ENCODE peak calls at places on chromosomes 2 and 18, in nine cellular contexts. G is activated CD8-positive, alpha-beta T cell treated with anti-CD3 and anti-CD28 coated beads for 36 hours; M is neural progenitor cell; S is fibroblast of villous mesenchyme; W is neural crest cell; F is progenitor cell of endocrine pancreas; X is astrocyte of the spinal cord; Q is CD4-positive, alpha-beta T cell; L is AG09309. N is an unnamed sample.

GRCh38 chr2:151111599-151112278 is 149.9 kb downstream of the RBM43 start:
- DNase-seq in G (no peak), M (no peak), S (peak; percentile 62), W (no peak), F (no peak), X (peak; percentile 83), Q (no peak), L (peak; percentile 27), N (no peak)

GRCh38 chr2:234137400-234138014 is 87.0 kb downstream of the SPP2 start:
- DNase-seq in G (no peak), M (no peak), S (peak; percentile 6), W (no peak), F (no peak), X (peak; percentile 85), Q (no peak), L (peak; percentile 14), N (no peak)

GRCh38 chr2:184677171-184677570 is 78.8 kb downstream of the ZNF804A start:
- DNase-seq in G (no peak), M (no peak), S (no peak), W (no peak), F (no peak), X (no peak), Q (no peak), L (no peak), N (no peak)

GRCh38 chr2:187900023-187900422 is 345.8 kb upstream of the TFPI start:
- DNase-seq in G (no peak), M (no peak), S (no peak), W (no peak), F (no peak), X (peak; percentile 24), Q (no peak), L (no peak), N (no peak)

GRCh38 chr18:57776767-57777166 is 26.3 kb downstream of the ATP8B1 start:
- DNase-seq in G (no peak), M (no peak), S (peak; percentile 99), W (no peak), F (no peak), X (no peak), Q (no peak), L (no peak), N (no peak)

GRCh38 chr2:217902281-217903141 is 100.3 kb downstream of the TNS1 start:
- DNase-seq in G (peak; percentile 54), M (no peak), S (peak; percentile 82), W (no peak), F (no peak), X (peak; percentile 47), Q (no peak), L (no peak), N (no peak)

GRCh38 chr2:40315684-40316083 is 136.2 kb downstream of the SLC8A1 start:
- DNase-seq in G (no peak), M (no peak), S (peak; percentile 15), W (no peak), F (no peak), X (peak; percentile 71), Q (no peak), L (no peak), N (no peak)

GRCh38 chr2:8710951-8711350 is 29.1 kb downstream of the ID2 start:
- DNase-seq in G (no peak), M (no peak), S (no peak), W (no peak), F (no peak), X (no peak), Q (no peak), L (no peak), N (no peak)

GRCh38 chr2:54724150-54724559 is 693 bp downstream of the EML6 start:
- DNase-seq in G (no peak), M (no peak), S (peak; percentile 18), W (no peak), F (no peak), X (peak; percentile 19), Q (no peak), L (no peak), N (peak; percentile 45)

GRCh38 chr2:54722641-54723299 is 692 bp upstream of the EML6 start:
- DNase-seq in G (peak; percentile 11), M (no peak), S (peak; percentile 77), W (no peak), F (no peak), X (peak; percentile 17), Q (no peak), L (peak; percentile 41), N (no peak)

GRCh38 chr2:54725343-54726099 is 2.1 kb downstream of the EML6 start:
- DNase-seq in G (no peak), M (peak; percentile 27), S (no peak), W (no peak), F (no peak), X (no peak), Q (no peak), L (no peak), N (no peak)

GRCh38 chr2:54724560-54725342 is 1.3 kb downstream of the EML6 start:
- DNase-seq in G (peak; percentile 45), M (peak; percentile 80), S (peak; percentile 4), W (peak; percentile 31), F (peak; percentile 45), X (no peak), Q (no peak), L (no peak), N (peak; percentile 66)

DNA sequence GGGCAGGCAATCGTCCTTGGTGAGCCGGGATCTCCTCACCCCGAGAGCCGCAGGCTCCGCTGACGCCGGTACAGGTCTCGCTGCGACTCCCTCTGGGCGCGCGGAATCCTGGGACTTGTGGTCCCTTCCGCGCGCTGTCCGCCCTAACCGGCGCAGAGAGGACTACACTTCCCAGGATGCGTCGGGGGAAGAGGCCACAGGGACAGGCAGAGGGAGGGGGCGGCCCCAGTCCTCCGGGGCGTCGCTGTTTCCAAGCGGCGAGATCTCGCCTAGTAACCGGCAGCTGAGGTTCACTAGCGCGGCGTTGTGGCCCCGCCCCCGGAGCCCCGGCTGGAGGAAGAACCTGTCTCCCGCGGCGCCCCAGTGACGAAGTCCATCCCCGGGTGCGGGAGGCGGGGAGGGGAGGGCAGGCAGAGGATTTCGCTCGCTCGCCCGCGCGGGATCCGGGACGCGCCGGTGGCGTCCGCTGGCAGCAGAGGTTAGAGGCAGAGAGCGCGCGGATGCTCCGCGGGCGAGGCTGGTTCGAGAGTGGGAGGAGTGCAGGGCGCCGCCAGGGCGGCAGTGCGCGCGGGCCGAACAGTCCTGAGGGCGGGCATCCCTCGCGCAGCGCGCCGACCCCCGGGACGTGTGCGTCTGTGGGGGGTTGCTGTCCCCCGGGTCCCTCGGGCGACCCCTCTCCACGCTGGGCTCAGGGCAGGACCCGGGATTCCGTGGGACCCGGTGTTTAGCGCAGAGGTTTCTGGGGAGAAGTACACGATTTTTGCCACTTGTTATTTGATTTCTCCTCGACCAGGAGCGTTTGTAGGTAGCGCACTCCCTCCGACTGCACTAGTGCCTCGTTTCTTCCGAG is at the start of gene EML6:
- DNase-seq in G (peak; percentile 99), M (peak; percentile 99), S (peak; percentile 98), W (peak; percentile 93), F (peak; percentile 94), X (peak; percentile 99), Q (peak; percentile 97), L (peak; percentile 88), N (peak; percentile 99)
- TF ChIP-seq CTCF in G (peak; percentile 28), M (peak; percentile 42), S (peak; percentile 32), W (peak; percentile 53), F (peak; percentile 45), X (peak; percentile 18), Q (peak; percentile 21), L (peak; percentile 23), N (no peak)

DNA sequence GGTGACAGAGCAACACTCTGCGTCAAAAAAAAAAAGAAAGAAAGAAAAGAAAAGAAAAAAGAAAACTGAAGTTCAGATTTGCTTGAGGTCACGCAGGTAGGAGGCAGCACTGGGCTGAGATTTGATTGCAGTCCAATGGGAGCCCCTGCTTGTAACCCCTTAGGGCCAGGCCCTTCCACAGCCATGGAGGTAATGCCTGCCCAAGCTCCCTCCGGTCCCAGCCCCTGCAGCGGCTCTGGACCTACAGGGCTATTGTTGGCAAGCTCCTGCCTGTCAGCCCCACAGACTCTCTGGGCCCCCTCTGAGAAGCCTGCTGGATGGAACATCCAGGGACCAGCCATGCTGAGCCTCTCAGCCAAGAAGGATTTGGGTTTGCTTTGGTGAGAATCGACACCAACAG is 12.2 kb downstream of the ZFP36L2 start:
- DNase-seq in G (no peak), M (peak; percentile 51), S (no peak), W (no peak), F (no peak), X (no peak), Q (no peak), L (no peak), N (no peak)
- TF ChIP-seq CTCF in G (no peak), M (peak; percentile 22), S (no peak), W (no peak), F (no peak), X (no peak), Q (no peak), L (no peak), N (no peak)

DNA sequence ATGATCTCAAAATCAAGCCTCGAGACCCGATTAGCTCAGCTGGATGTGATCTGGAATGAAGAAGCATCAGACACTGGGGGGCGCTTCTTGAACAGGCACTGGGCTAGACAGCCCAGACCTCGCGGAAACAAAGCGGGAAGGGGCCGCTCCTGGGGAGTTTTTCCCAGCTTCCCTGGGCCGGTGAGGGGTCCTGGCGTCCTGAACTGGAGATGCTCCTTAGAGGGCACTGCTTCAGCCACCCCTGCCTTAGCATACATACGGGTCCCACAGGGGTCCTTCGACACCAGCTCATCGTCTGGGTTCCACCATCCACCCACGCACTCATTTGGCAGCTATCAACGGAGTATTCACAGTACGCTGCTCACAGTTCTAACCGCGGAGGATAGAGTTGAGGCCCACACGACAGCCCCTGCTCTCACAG is 146.7 kb downstream of the TSN start:
- DNase-seq in G (peak; percentile 47), M (peak; percentile 23), S (peak; percentile 6), W (no peak), F (no peak), X (no peak), Q (no peak), L (no peak), N (no peak)
- TF ChIP-seq CTCF in G (no peak), M (peak; percentile 37), S (peak; percentile 27), W (no peak), F (no peak), X (no peak), Q (no peak), L (no peak), N (no peak)

GRCh38 chr18:33440384-33441043 is at the start of gene CCDC178:
- DNase-seq in G (no peak), M (peak; percentile 82), S (no peak), W (peak; percentile 57), F (peak; percentile 64), X (peak; percentile 26), Q (no peak), L (no peak), N (no peak)
- TF ChIP-seq CTCF in G (no peak), M (peak; percentile 40), S (no peak), W (peak; percentile 31), F (peak; percentile 47), X (no peak), Q (no peak), L (no peak), N (no peak)

GRCh38 chr2:152716805-152717241 is 438 bp downstream of the PRPF40A start:
- DNase-seq in G (peak; percentile 51), M (peak; percentile 72), S (no peak), W (peak; percentile 33), F (no peak), X (no peak), Q (peak; percentile 10), L (no peak), N (peak; percentile 19)
- TF ChIP-seq CTCF in G (no peak), M (no peak), S (no peak), W (no peak), F (no peak), X (no peak), Q (no peak), L (no peak), N (no peak)

N was measured in GM20000.